ENCODE peak calls at places on chromosome 22, in eight cellular contexts. B is A549, O is endothelial cell of umbilical vein, L is K562, X is HCT116, D is H1, U is HepG2, H is GM12878. V is an unnamed sample.

GRCh38 chr22:30542811-30543188 is 3.7 kb downstream of the SEC14L6 start:
- DNase-seq in L (no peak), D (no peak), B (no peak), U (no peak), O (no peak), X (no peak), H (no peak), V (no peak)

GRCh38 chr22:24707477-24707816 is 67.1 kb downstream of the PIWIL3 start:
- DNase-seq in B (peak; percentile 11), O (no peak), L (no peak), U (no peak), H (no peak), X (peak; percentile 6), D (no peak), V (peak; percentile 72)

GRCh38 chr22:49345896-49346295 is 481.8 kb downstream of the BRD1 start:
- DNase-seq in L (no peak), X (no peak), B (no peak), H (no peak), U (no peak), O (no peak), D (no peak), V (no peak)

GRCh38 chr22:31177420-31178162 is 17.6 kb downstream of the RNF185 start:
- DNase-seq in B (peak; percentile 25), L (no peak), O (no peak), D (no peak), U (no peak), H (no peak), X (no peak), V (no peak)

GRCh38 chr22:29313126-29314071 is 2.1 kb downstream of the RASL10A start:
- DNase-seq in H (no peak), L (peak; percentile 48), D (peak; percentile 81), X (peak; percentile 34), B (peak; percentile 70), U (no peak), O (peak; percentile 50), V (no peak)

GRCh38 chr22:47780281-47780875 is 1017.9 kb downstream of the TBC1D22A start:
- DNase-seq in H (no peak), U (no peak), B (no peak), L (no peak), D (no peak), X (no peak), O (no peak), V (no peak)

GRCh38 chr22:42581762-42582716 is 28.3 kb downstream of the SERHL2 start:
- DNase-seq in X (peak; percentile 21), L (peak; percentile 70), O (peak; percentile 79), B (peak; percentile 64), D (peak; percentile 7), U (peak; percentile 41), H (peak; percentile 12), V (peak; percentile 84)

GRCh38 chr22:43515902-43516301 is 104.1 kb downstream of the MPPED1 start:
- DNase-seq in O (no peak), H (no peak), B (no peak), U (no peak), D (no peak), X (no peak), L (peak; percentile 11), V (no peak)

GRCh38 chr22:33570110-33570509 is 350.2 kb downstream of the LARGE1 start:
- DNase-seq in H (no peak), L (no peak), D (no peak), X (no peak), U (no peak), B (no peak), O (no peak), V (peak; percentile 6)

GRCh38 chr22:24434472-24435322 is 7.3 kb downstream of the ADORA2A start:
- DNase-seq in L (no peak), D (no peak), H (peak; percentile 92), X (no peak), B (no peak), O (no peak), U (no peak), V (peak; percentile 94)

GRCh38 chr22:27679722-27680488 is 121.7 kb downstream of the MN1 start:
- DNase-seq in D (no peak), X (no peak), B (no peak), O (no peak), H (no peak), U (no peak), L (no peak), V (no peak)

GRCh38 chr22:23315341-23315917 is 135.1 kb downstream of the BCR start:
- DNase-seq in L (peak; percentile 83), D (peak; percentile 13), H (no peak), B (peak; percentile 61), U (peak; percentile 39), O (peak; percentile 49), X (peak; percentile 23), V (peak; percentile 53)

GRCh38 chr22:31630331-31631329 is 31.4 kb downstream of the PISD start:
- DNase-seq in B (peak; percentile 44), O (peak; percentile 89), X (no peak), D (peak; percentile 53), L (peak; percentile 89), H (no peak), U (peak; percentile 75), V (peak; percentile 90)

GRCh38 chr22:21933413-21933812 is 19.2 kb downstream of the PPM1F start:
- DNase-seq in O (no peak), B (no peak), X (no peak), H (no peak), L (no peak), U (no peak), D (no peak), V (no peak)

GRCh38 chr22:29060251-29060650 is 1.4 kb downstream of the C22orf31 start:
- DNase-seq in L (no peak), H (no peak), U (no peak), X (no peak), D (no peak), O (no peak), B (no peak), V (no peak)

GRCh38 chr22:20618488-20618887 is 111.1 kb downstream of the MED15 start:
- DNase-seq in L (no peak), D (no peak), O (no peak), H (no peak), X (no peak), U (no peak), B (no peak), V (no peak)

GRCh38 chr22:20613301-20613700 is 105.9 kb downstream of the MED15 start:
- DNase-seq in O (no peak), D (no peak), H (no peak), U (no peak), B (no peak), X (no peak), L (no peak), V (no peak)

GRCh38 chr22:20616451-20617043 is 109.1 kb downstream of the MED15 start:
- DNase-seq in U (no peak), D (no peak), X (no peak), L (no peak), B (no peak), O (no peak), H (no peak), V (no peak)

GRCh38 chr22:20615533-20616450 is 108.4 kb downstream of the MED15 start:
- DNase-seq in H (no peak), B (no peak), L (no peak), U (no peak), X (no peak), O (no peak), D (no peak), V (no peak)

GRCh38 chr22:20615021-20615420 is 107.6 kb downstream of the MED15 start:
- DNase-seq in D (no peak), X (no peak), H (no peak), L (no peak), U (no peak), B (no peak), O (no peak), V (no peak)
- TF ChIP-seq CTCF in D (no peak), X (no peak), H (no peak), L (no peak), U (no peak), B (no peak), O (no peak), V (no peak)

GRCh38 chr22:39556970-39557811 is 13.4 kb upstream of the CACNA1I start:
- DNase-seq in O (no peak), H (no peak), B (peak; percentile 33), D (no peak), U (no peak), L (peak; percentile 44), X (no peak), V (no peak)
- TF ChIP-seq MAX in O (no peak), H (no peak), B (peak; percentile 16), D (no peak), U (no peak), L (no peak), X (no peak), V (no peak)

DNA sequence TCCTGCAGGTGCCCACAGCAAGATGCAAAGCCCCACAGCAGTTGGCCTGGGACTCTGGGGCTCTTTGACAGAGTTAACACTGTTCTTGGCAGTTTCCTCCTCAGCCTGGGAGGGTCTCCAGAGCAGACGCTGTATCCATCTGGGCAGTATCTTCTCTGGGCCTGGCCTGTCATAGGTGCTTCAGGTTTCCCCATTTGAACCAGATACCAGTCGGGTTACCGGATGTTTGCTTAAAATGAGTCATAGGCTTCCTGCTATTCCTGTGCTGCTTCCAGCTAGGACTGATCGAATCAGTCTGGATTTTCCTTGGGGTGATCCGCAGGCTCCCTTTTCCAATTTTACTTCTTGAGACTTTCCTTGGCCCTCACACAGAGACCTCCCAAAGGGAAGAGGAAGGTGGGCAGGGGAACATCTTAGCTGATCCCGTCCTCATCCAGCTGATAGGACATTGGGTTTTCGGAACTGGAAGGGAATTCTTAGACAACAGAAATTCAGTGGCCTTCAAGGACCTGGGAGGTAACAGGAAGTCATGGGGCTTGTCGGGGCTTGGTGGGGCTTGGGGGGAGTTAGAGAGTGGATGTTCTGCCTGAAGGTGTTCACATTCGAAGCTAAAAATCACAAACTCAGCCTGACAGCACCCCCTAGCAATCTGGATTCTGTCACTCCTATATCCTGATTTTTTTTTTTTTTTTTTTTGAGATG is 2.4 kb upstream of the RANGAP1 start:
- DNase-seq in H (no peak), B (peak; percentile 79), O (peak; percentile 80), D (no peak), U (peak; percentile 92), L (no peak), X (peak; percentile 74), V (no peak)
- TF ChIP-seq POLR2A in H (no peak), B (no peak), O (no peak), D (no peak), U (no peak), L (no peak), X (peak; percentile 82), V (no peak)

DNA sequence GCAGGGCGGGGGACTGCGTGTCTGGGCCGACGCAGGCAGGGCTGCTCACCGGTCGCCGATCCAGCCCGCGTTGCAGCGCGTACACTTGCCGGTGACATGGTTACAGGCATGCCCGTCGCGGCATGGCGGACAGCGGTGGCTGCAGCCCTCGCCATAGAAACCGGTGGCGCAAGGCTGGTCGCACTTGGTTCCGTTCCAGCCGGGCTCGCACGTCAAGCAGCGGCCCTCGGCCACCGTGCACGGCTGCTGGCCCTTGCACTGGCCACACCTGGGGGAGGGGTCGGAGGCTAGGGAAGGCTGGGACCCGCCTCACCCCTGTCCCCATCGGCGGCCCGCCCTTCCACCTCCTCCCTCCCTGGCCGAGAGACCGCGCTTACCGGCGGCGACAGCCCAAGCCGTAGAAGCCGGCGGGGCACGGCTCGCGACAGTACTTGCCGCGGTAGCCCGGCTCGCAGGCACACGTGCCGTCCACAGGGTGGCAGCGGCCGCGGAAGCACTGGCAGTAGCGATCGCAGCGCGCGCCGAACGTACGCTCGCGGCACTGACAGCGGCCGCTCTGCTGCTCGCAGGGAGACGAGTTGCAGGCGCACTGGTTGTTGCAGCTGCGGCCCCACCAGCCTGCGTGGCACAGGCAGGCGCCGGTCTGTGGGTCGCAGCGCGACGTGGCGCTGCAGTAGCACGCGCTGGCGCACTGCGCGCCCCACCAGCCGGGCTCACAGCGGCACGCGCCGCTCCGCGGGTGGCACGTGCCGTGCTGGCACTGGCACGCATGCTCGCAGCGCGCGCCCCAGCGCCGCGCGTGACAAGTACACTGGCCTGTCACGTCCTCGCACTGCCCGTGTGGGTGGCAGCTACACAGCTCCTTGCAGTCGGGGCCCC is 6.7 kb downstream of the SCARF2 start:
- DNase-seq in O (peak; percentile 44), H (no peak), U (no peak), X (peak; percentile 33), D (no peak), B (peak; percentile 65), L (peak; percentile 79), V (peak; percentile 85)
- TF ChIP-seq CTCF in O (peak; percentile 40), H (peak; percentile 11), U (no peak), X (peak; percentile 57), D (peak; percentile 52), B (peak; percentile 26), L (peak; percentile 33), V (peak; percentile 38)

V was measured in NB4.